ENCODE peak calls at places on chromosomes 3 and 15, in nine cellular contexts. Z, T, G, W, K, B, F, E and Y are unnamed samples.

GRCh38 chr3:69080233-69080644 is at the start of gene UBA3:
- DNase-seq in Z (peak), T (peak), G (peak), W (peak), K (peak), B (peak), F (peak), E (peak), Y (peak)

GRCh38 chr3:160968731-160969130 is 136.4 kb downstream of the B3GALNT1 start:
- DNase-seq in Z (no peak), T (no peak), G (no peak), W (no peak), K (no peak), B (no peak), F (no peak), E (no peak), Y (no peak)

GRCh38 chr3:178778579-178778978 is 242.3 kb downstream of the KCNMB2 start:
- DNase-seq in Z (no peak), T (no peak), G (no peak), W (no peak), K (no peak), B (no peak), F (no peak), E (no peak), Y (no peak)

GRCh38 chr15:57440167-57440566 is 63.9 kb downstream of the CGNL1 start:
- DNase-seq in Z (no peak), T (no peak), G (no peak), W (no peak), K (no peak), B (no peak), F (no peak), E (no peak), Y (no peak)

GRCh38 chr3:57822686-57823085 is 66.6 kb downstream of the SLMAP start:
- DNase-seq in Z (no peak), T (no peak), G (no peak), W (no peak), K (no peak), B (no peak), F (no peak), E (no peak), Y (no peak)

GRCh38 chr3:147407107-147407494 is 758 bp upstream of the ZIC4 start:
- DNase-seq in Z (no peak), T (no peak), G (no peak), W (no peak), K (no peak), B (no peak), F (no peak), E (no peak), Y (no peak)

GRCh38 chr15:52255935-52256334 is 39.7 kb downstream of the MYO5C start:
- DNase-seq in Z (no peak), T (no peak), G (no peak), W (no peak), K (no peak), B (no peak), F (no peak), E (no peak), Y (no peak)

GRCh38 chr15:42510258-42511009 is 15.0 kb downstream of the SNAP23 start:
- DNase-seq in Z (no peak), T (no peak), G (no peak), W (no peak), K (no peak), B (no peak), F (no peak), E (no peak), Y (no peak)

GRCh38 chr3:133938770-133939495 is 43.3 kb upstream of the RAB6B start:
- DNase-seq in Z (peak), T (peak), G (peak), W (peak), K (no peak), B (no peak), F (no peak), E (no peak), Y (peak)

GRCh38 chr3:168053115-168053514 is 42.6 kb downstream of the GOLIM4 start:
- DNase-seq in Z (no peak), T (no peak), G (no peak), W (no peak), K (no peak), B (no peak), F (no peak), E (no peak), Y (no peak)
- TF ChIP-seq CTCF in Z (peak), T (no peak), G (no peak), W (no peak), K (no peak), B (no peak), F (no peak), E (no peak), Y (no peak)

GRCh38 chr3:171778493-171778892 is 31.8 kb downstream of the PLD1 start:
- DNase-seq in Z (no peak), T (no peak), G (no peak), W (no peak), K (no peak), B (peak), F (no peak), E (no peak), Y (no peak)
- TF ChIP-seq CTCF in Z (no peak), T (no peak), G (no peak), W (no peak), K (no peak), B (no peak), F (no peak), E (no peak), Y (no peak)

DNA sequence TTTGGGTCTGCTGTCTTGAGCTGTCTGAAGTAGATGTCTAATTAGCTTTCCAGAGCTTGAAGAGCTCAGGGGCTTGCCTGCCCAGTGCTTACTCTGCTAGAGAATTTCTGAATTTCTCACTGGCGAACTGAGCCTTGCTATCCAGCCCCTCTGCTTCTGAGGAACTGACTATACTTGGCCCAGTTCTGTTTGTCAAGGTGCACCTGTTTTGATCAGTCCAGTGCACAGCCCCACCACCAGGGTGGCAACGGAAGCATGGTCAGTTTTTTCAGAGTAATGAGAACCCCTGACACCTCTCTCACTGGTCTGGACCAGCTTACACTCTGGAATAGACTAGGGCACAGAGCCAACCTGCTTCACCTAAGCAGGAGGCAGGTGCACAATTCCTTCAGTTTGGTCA is 25.2 kb downstream of the ITGB5 start:
- DNase-seq in Z (no peak), T (no peak), G (no peak), W (no peak), K (no peak), B (no peak), F (no peak), E (no peak), Y (no peak)
- TF ChIP-seq CTCF in Z (peak), T (no peak), G (no peak), W (no peak), K (no peak), B (no peak), F (no peak), E (no peak), Y (no peak)

DNA sequence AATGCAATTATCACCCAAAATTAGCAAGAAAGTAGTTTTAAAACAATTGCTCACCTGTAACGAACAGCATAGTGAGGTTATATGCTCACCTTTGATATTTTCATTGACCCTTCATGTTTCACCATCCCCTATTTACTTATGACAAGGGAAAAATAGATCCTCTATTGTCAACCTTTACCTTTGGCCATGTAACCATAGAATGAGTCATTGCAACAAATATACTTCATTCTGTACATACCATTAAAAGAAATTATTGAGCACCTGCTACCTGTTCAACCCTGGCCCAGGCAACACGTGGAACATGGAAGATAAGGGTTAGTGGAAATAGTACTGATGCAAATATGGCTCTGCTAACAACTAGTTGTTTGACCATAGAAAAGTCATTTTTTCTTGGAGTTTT is 20.2 kb downstream of the LSAMP start:
- DNase-seq in Z (no peak), T (no peak), G (no peak), W (no peak), K (peak), B (no peak), F (no peak), E (no peak), Y (no peak)
- TF ChIP-seq CTCF in Z (no peak), T (no peak), G (no peak), W (no peak), K (no peak), B (no peak), F (no peak), E (no peak), Y (no peak)

DNA sequence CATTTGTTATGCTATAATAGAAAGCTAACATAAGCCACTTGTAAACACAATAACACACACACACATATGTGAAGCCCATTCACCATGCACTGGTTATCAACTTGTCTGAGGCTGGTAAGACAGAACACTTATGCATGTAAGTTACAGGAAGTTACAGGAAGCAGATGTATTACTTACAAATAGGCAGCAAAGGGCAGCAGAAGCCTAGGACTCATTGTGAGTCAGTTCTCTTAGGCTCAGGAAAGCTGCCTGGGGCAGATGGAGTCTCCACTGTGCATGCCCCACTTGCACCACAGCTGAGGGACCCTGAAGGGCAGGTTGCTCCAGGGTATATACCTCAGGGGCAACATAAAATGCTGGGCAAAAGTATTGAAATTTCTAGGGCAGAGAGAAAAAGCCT is 748.8 kb upstream of the CCDC54 start:
- DNase-seq in Z (no peak), T (no peak), G (no peak), W (no peak), K (no peak), B (peak), F (no peak), E (no peak), Y (no peak)
- TF ChIP-seq CTCF in Z (no peak), T (no peak), G (no peak), W (no peak), K (no peak), B (no peak), F (no peak), E (no peak), Y (no peak)

GRCh38 chr3:187016639-187017345 is 86.5 kb downstream of the ST6GAL1 start:
- DNase-seq in Z (no peak), T (no peak), G (no peak), W (no peak), K (peak), B (peak), F (no peak), E (no peak), Y (no peak)

GRCh38 chr3:187021748-187022402 is 91.5 kb downstream of the ST6GAL1 start:
- DNase-seq in Z (no peak), T (no peak), G (no peak), W (no peak), K (no peak), B (no peak), F (no peak), E (no peak), Y (no peak)

GRCh38 chr3:187020376-187020775 is 90.0 kb downstream of the ST6GAL1 start:
- DNase-seq in Z (no peak), T (no peak), G (no peak), W (no peak), K (no peak), B (no peak), F (no peak), E (no peak), Y (no peak)

GRCh38 chr3:187017511-187018230 is 87.3 kb downstream of the ST6GAL1 start:
- DNase-seq in Z (no peak), T (no peak), G (no peak), W (no peak), K (no peak), B (peak), F (peak), E (no peak), Y (no peak)

DNA sequence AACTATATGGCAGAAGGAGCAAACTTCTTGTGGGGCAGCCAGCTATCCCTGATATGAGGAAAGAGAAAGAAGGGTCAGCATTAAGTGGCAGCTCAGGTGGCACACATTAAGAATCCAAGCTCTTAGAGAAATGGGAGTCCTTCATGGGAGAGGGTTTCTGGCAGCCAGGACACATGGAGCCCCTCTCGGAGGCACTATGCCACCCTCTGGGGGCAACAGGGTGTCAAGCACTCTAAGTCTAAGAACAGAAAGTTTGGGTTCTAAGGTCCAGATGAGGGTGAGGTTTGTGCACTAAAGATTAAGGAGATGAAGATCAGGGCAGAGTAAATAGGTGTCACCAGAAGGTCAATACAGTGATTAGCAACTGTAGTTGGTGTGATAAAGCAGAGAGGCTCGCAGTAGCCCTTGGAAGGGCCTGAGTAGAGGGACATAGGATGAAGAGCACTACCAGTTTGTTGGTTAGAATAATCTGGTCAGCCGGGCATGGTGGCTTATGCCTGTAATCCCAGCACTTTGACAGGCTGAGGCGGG is 89.3 kb downstream of the ST6GAL1 start:
- DNase-seq in Z (no peak), T (no peak), G (no peak), W (no peak), K (peak), B (no peak), F (no peak), E (no peak), Y (no peak)
- TF ChIP-seq CTCF in Z (peak), T (no peak), G (no peak), W (no peak), K (peak), B (no peak), F (no peak), E (no peak), Y (no peak)

DNA sequence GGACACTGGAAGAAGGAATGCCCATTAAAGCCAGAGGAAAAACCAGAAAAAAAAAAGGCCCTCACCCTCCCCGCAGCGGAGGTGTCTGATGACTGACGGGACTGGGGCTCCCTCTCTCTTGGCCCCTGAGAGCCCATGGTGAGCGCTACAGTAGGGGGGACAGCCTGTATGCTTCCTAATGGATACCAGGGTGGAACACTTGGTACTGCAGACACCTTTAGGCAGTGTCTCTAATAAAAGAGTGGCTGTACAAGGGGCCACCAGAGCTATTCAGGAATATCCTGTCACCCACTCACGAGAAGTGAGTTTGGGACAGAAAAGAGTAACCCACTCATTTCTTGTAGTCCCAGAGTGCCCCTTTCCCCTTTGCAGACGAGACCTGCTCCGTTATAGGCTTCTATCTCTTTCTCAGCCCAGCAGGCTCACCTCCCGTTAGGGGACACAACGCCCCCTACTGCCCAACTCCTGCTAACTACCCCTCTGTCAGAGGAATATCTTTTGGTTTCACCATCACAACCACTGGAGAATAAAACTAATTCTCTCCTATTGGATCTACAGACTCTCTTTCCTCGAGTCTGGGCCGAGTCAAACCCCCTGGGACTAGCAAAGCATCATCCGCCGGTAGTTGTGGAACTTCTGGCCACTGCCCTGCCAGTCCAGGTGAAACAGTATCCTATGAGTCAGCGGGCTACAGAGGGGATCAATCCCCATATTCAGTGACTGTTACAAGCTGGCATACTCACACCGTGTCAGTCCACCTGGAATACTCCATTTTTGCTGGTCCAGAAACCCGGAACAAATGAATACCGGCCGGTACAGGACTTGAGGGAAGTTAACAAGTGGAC is 40.8 kb downstream of the ZBTB11 start:
- DNase-seq in Z (peak), T (peak), G (peak), W (peak), K (peak), B (peak), F (peak), E (no peak), Y (no peak)
- TF ChIP-seq CTCF in Z (peak), T (no peak), G (peak), W (peak), K (peak), B (peak), F (peak), E (no peak), Y (peak)

GRCh38 chr3:18888370-18888769 is 259.9 kb upstream of the KCNH8 start:
- DNase-seq in Z (no peak), T (no peak), G (no peak), W (no peak), K (no peak), B (no peak), F (no peak), E (no peak), Y (no peak)
- TF ChIP-seq CTCF in Z (no peak), T (no peak), G (no peak), W (no peak), K (no peak), B (no peak), F (no peak), E (no peak), Y (no peak)